ENCODE peak calls at places on chromosomes 2 and 18, in six cellular contexts. R is CD8-positive, alpha-beta T cell; B is A549; E is GM23338; P is astrocyte of the spinal cord; M is foreskin fibroblast. G is an unnamed sample.

GRCh38 chr2:162243305-162243693 is at the start of gene FAP:
- DNase-seq in E (no peak), B (no peak), R (no peak), P (peak; percentile 94), M (peak; percentile 86), G (no peak)

GRCh38 chr2:65393743-65394422 is 38.5 kb downstream of the SPRED2 start:
- DNase-seq in M (no peak), R (no peak), E (no peak), P (no peak), B (no peak), G (no peak)

GRCh38 chr2:156242874-156243273 is 89.6 kb downstream of the NR4A2 start:
- DNase-seq in B (no peak), M (no peak), P (no peak), R (no peak), E (no peak), G (no peak)

GRCh38 chr2:211055438-211055837 is 499.0 kb downstream of the CPS1 start:
- DNase-seq in M (no peak), P (no peak), B (no peak), R (no peak), E (peak; percentile 65), G (no peak)

GRCh38 chr18:76765649-76766048 is 56.7 kb upstream of the ZNF236 start:
- DNase-seq in B (no peak), P (peak; percentile 29), E (no peak), M (no peak), R (no peak), G (no peak)

GRCh38 chr2:201715459-201715858 is 17.0 kb upstream of the MPP4 start:
- DNase-seq in E (no peak), M (no peak), P (no peak), B (no peak), R (no peak), G (peak; percentile 72)

GRCh38 chr2:202681688-202682205 is 47.0 kb downstream of the FAM117B start:
- DNase-seq in M (no peak), B (no peak), P (no peak), E (peak; percentile 24), R (no peak), G (no peak)

GRCh38 chr2:114543106-114543806 is 100.8 kb downstream of the DPP10 start:
- DNase-seq in E (peak; percentile 48), B (no peak), M (no peak), R (no peak), P (no peak), G (peak; percentile 21)

GRCh38 chr2:8412586-8412985 is 269.3 kb upstream of the ID2 start:
- DNase-seq in R (no peak), P (no peak), E (peak; percentile 5), B (no peak), M (peak; percentile 2), G (no peak)

GRCh38 chr2:100757621-100758394 is 62.1 kb upstream of the NPAS2 start:
- DNase-seq in B (peak; percentile 39), E (no peak), R (no peak), P (peak; percentile 90), M (peak; percentile 88), G (no peak)

GRCh38 chr2:47265751-47266231 is 110.7 kb upstream of the STPG4 start:
- DNase-seq in M (no peak), E (no peak), P (no peak), B (no peak), R (no peak), G (no peak)

GRCh38 chr2:205769879-205770278 is 87.6 kb downstream of the NRP2 start:
- DNase-seq in M (no peak), E (peak; percentile 29), B (no peak), R (no peak), P (no peak), G (no peak)

GRCh38 chr2:174078275-174078674 is 113.1 kb upstream of the SP3 start:
- DNase-seq in P (peak; percentile 11), R (no peak), M (no peak), B (no peak), E (peak; percentile 33), G (no peak)

GRCh38 chr18:75173758-75174157 is 35.2 kb downstream of the PTGR3 start:
- DNase-seq in E (no peak), P (no peak), B (no peak), M (no peak), R (no peak), G (no peak)

GRCh38 chr2:15334650-15335326 is 226.3 kb downstream of the NBAS start:
- DNase-seq in B (no peak), E (no peak), M (peak; percentile 8), R (no peak), P (peak; percentile 73), G (no peak)

GRCh38 chr2:26511466-26511865 is 33.5 kb upstream of the OTOF start:
- DNase-seq in E (no peak), B (no peak), M (no peak), P (no peak), R (no peak), G (no peak)

GRCh38 chr2:174438146-174438886 is 42.8 kb downstream of the SCRN3 start:
- DNase-seq in M (no peak), B (no peak), R (no peak), E (no peak), P (no peak), G (no peak)

GRCh38 chr2:112182581-112183034 is 44.4 kb downstream of the FBLN7 start:
- DNase-seq in E (no peak), M (no peak), R (no peak), P (no peak), B (no peak), G (no peak)

GRCh38 chr2:37655442-37655841 is 16.0 kb downstream of the CDC42EP3 start:
- DNase-seq in E (no peak), M (no peak), R (no peak), P (no peak), B (no peak), G (no peak)

GRCh38 chr2:205613970-205614559 is 68.2 kb upstream of the NRP2 start:
- DNase-seq in E (no peak), P (no peak), M (no peak), B (no peak), R (no peak), G (no peak)

GRCh38 chr18:7488571-7488970 is 78.5 kb upstream of the PTPRM start:
- DNase-seq in B (no peak), P (no peak), E (peak; percentile 11), M (no peak), R (no peak), G (no peak)

GRCh38 chr18:49910986-49911385 is 97.7 kb upstream of the ACAA2 start:
- DNase-seq in P (no peak), R (no peak), E (no peak), M (no peak), B (no peak), G (no peak)

GRCh38 chr18:76982038-76982437 is 150.5 kb downstream of the MBP start:
- DNase-seq in B (no peak), P (no peak), E (no peak), M (no peak), R (no peak), G (no peak)

GRCh38 chr2:197360744-197361156 is 50.2 kb upstream of the ANKRD44 start:
- DNase-seq in B (no peak), M (peak; percentile 68), R (no peak), E (no peak), P (peak; percentile 85), G (no peak)

GRCh38 chr2:68352651-68353386 is 12.3 kb upstream of the PLEK start:
- DNase-seq in R (no peak), E (no peak), B (no peak), M (no peak), P (no peak), G (no peak)

GRCh38 chr2:47070920-47071824 is 83.9 kb downstream of the STPG4 start:
- DNase-seq in P (peak; percentile 88), B (no peak), E (no peak), M (peak; percentile 77), R (peak; percentile 25), G (peak; percentile 80)

GRCh38 chr18:46497129-46497528 is 159.9 kb downstream of the LOXHD1 start:
- DNase-seq in P (peak; percentile 19), B (no peak), M (no peak), R (no peak), E (peak; percentile 78), G (no peak)

GRCh38 chr18:58231930-58232329 is 187.9 kb downstream of the NEDD4L start:
- DNase-seq in M (no peak), E (no peak), B (peak; percentile 19), P (no peak), R (no peak), G (no peak)
- TF ChIP-seq CTCF in M (peak; percentile 32), E (peak; percentile 63), B (peak; percentile 35), P (peak; percentile 34), R (no peak), G (peak; percentile 34)

GRCh38 chr2:127107622-127107999 is 657 bp upstream of the BIN1 start:
- DNase-seq in R (no peak), M (no peak), P (peak; percentile 50), E (peak; percentile 63), B (peak; percentile 84), G (no peak)
- TF ChIP-seq CTCF in R (no peak), M (no peak), P (peak; percentile 11), E (no peak), B (no peak), G (no peak)

DNA sequence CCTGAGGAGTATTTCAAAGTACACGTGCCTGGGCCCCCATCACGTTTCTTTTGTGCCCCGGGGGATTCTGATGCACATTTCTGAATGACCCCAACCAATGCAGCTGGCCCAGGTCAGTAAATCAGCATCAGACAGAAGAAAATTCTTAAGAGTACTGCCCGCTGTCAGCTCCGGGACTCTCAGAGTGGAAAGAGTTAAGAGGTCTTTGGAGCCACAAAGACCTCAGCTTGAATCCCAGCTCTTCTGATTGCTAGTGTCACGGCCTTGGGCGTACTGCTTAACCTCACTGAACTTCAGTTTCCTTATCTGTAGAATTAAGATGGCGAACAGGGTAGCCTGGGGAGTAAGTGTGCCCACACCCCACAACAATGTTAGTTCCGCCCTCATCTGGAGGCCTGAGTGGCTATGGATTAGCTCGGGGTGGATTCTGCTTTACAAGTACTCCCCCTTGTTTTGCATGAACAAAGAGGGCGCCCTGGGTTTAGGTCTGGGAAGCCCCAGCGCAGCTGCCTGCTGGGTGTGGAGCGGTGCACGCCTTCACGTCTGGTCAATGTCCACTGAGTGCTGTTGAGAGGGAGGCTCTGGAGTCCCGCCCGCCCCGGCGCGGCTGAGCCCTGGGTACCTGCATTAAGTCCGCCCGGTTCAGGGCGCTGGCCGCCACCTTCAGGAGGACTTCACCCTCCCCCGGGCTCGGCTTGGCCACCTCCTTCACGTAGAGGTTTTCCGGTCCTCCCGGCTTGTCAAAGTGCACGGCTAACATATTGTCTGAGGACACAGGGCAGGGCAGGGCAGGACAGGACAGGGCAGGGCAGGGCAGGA is 858 bp downstream of the TP53I3 start:
- DNase-seq in E (peak; percentile 93), B (peak; percentile 92), P (peak; percentile 87), M (peak; percentile 73), R (no peak), G (peak; percentile 83)
- TF ChIP-seq CTCF in E (peak; percentile 15), B (no peak), P (no peak), M (no peak), R (no peak), G (no peak)

GRCh38 chr2:235727186-235727585 is 233.3 kb downstream of the AGAP1 start:
- DNase-seq in E (no peak), P (no peak), R (no peak), B (no peak), M (no peak), G (no peak)

GRCh38 chr2:235729182-235729929 is 235.5 kb downstream of the AGAP1 start:
- DNase-seq in B (no peak), M (no peak), E (no peak), P (no peak), R (no peak), G (no peak)

GRCh38 chr2:235727891-235728380 is 234.1 kb downstream of the AGAP1 start:
- DNase-seq in P (no peak), M (no peak), R (no peak), B (no peak), E (no peak), G (no peak)

GRCh38 chr2:235726554-235726953 is 232.7 kb downstream of the AGAP1 start:
- DNase-seq in P (no peak), B (no peak), E (no peak), R (no peak), M (no peak), G (no peak)

GRCh38 chr2:235728401-235729181 is 234.7 kb downstream of the AGAP1 start:
- DNase-seq in R (no peak), E (no peak), B (no peak), P (no peak), M (no peak), G (no peak)
- TF ChIP-seq CTCF in R (no peak), E (no peak), B (no peak), P (no peak), M (no peak), G (no peak)

G was measured in right lobe of liver.